ENCODE peak calls at places on chromosomes 4 and X, in ten cellular contexts. S is heart left ventricle, H is A549, Z is body of pancreas, A is K562, P is HepG2, O is HCT116, Y is IMR-90, N is GM12878, G is upper lobe of left lung. D is an unnamed sample.
A peak's percentile ranks its signal among the peaks of the same experiment; 100 is the strongest.

GRCh38 chrX:136725446-136726104 is 55.2 kb downstream of the ARHGEF6 start:
- ATAC-seq in S (peak; percentile 91), H (no peak), Z (no peak), A (no peak), P (no peak), O (peak; percentile 44), Y (peak; percentile 95), N (no peak), G (peak; percentile 78), D (peak; percentile 71)

GRCh38 chr4:17636341-17636695 is 21.9 kb downstream of the MED28 start:
- ATAC-seq in S (peak; percentile 35), H (peak; percentile 47), Z (no peak), A (peak; percentile 43), P (peak; percentile 33), O (peak; percentile 41), Y (peak; percentile 27), N (peak; percentile 26), G (peak; percentile 3), D (no peak)

GRCh38 chr4:16450724-16451123 is 224.5 kb upstream of the TAPT1 start:
- ATAC-seq in S (no peak), H (no peak), Z (no peak), A (no peak), P (no peak), O (no peak), Y (no peak), N (no peak), G (no peak), D (no peak)

GRCh38 chr4:151267822-151268535 is 9.0 kb upstream of the PRSS48 start:
- ATAC-seq in S (no peak), H (no peak), Z (no peak), A (no peak), P (peak; percentile 84), O (no peak), Y (no peak), N (no peak), G (no peak), D (no peak)

GRCh38 chr4:3721627-3722026 is 44.6 kb upstream of the ADRA2C start:
- ATAC-seq in S (no peak), H (no peak), Z (no peak), A (no peak), P (no peak), O (no peak), Y (no peak), N (no peak), G (no peak), D (no peak)

GRCh38 chr4:102438396-102438795 is 62.8 kb upstream of the NFKB1 start:
- ATAC-seq in S (no peak), H (peak; percentile 47), Z (no peak), A (peak; percentile 81), P (no peak), O (no peak), Y (no peak), N (no peak), G (peak; percentile 69), D (no peak)

GRCh38 chrX:23953908-23954269 is 46.1 kb downstream of the CXorf58 start:
- ATAC-seq in S (no peak), H (no peak), Z (no peak), A (peak; percentile 64), P (no peak), O (no peak), Y (no peak), N (peak; percentile 69), G (no peak), D (no peak)

GRCh38 chrX:38336538-38337240 is 9.4 kb upstream of the RPGR start:
- ATAC-seq in S (no peak), H (no peak), Z (no peak), A (no peak), P (no peak), O (no peak), Y (no peak), N (no peak), G (no peak), D (no peak)

GRCh38 chr4:155639674-155640529 is 26.7 kb upstream of the GUCY1A1 start:
- ATAC-seq in S (no peak), H (no peak), Z (no peak), A (no peak), P (no peak), O (no peak), Y (no peak), N (peak; percentile 85), G (peak; percentile 56), D (no peak)

GRCh38 chr4:77021614-77022089 is 54.1 kb downstream of the CCNI start:
- ATAC-seq in S (peak; percentile 81), H (no peak), Z (peak; percentile 60), A (no peak), P (no peak), O (no peak), Y (peak; percentile 80), N (no peak), G (peak; percentile 73), D (peak; percentile 76)

GRCh38 chrX:96564595-96564994 is 120.0 kb upstream of the DIAPH2 start:
- ATAC-seq in S (no peak), H (no peak), Z (peak; percentile 30), A (no peak), P (no peak), O (no peak), Y (no peak), N (no peak), G (no peak), D (peak; percentile 46)

GRCh38 chr4:3304831-3305609 is 12.2 kb downstream of the RGS12 start:
- ATAC-seq in S (peak; percentile 65), H (no peak), Z (no peak), A (no peak), P (no peak), O (no peak), Y (peak; percentile 72), N (no peak), G (peak; percentile 52), D (peak; percentile 65)

GRCh38 chrX:29254515-29254914 is 667.3 kb downstream of the IL1RAPL1 start:
- ATAC-seq in S (no peak), H (no peak), Z (no peak), A (no peak), P (no peak), O (no peak), Y (no peak), N (no peak), G (no peak), D (no peak)

GRCh38 chr4:78766026-78766425 is 10.1 kb upstream of the BMP2K start:
- ATAC-seq in S (no peak), H (no peak), Z (no peak), A (no peak), P (no peak), O (no peak), Y (peak; percentile 66), N (no peak), G (no peak), D (no peak)

GRCh38 chr4:78766650-78767049 is 9.5 kb upstream of the BMP2K start:
- ATAC-seq in S (no peak), H (no peak), Z (no peak), A (no peak), P (no peak), O (no peak), Y (no peak), N (peak; percentile 92), G (no peak), D (no peak)

GRCh38 chr4:78768447-78769177 is 7.5 kb upstream of the BMP2K start:
- ATAC-seq in S (peak; percentile 22), H (no peak), Z (no peak), A (peak; percentile 17), P (peak; percentile 73), O (no peak), Y (peak; percentile 64), N (no peak), G (no peak), D (no peak)

GRCh38 chr4:78765607-78766006 is 10.5 kb upstream of the BMP2K start:
- ATAC-seq in S (no peak), H (no peak), Z (no peak), A (no peak), P (no peak), O (no peak), Y (no peak), N (no peak), G (no peak), D (no peak)

GRCh38 chr4:78767350-78767749 is 8.8 kb upstream of the BMP2K start:
- ATAC-seq in S (no peak), H (no peak), Z (no peak), A (peak; percentile 4), P (no peak), O (no peak), Y (no peak), N (peak; percentile 81), G (no peak), D (no peak)
- TF ChIP-seq CTCF in S (no peak), H (no peak), Z (no peak), A (no peak), P (no peak), O (no peak), Y (no peak), N (no peak), G (no peak), D (no peak)

GRCh38 chrX:112536544-112536943 is 143.2 kb downstream of the LHFPL1 start:
- ATAC-seq in S (no peak), H (no peak), Z (no peak), A (no peak), P (no peak), O (no peak), Y (no peak), N (no peak), G (no peak), D (no peak)
- H3K27ac ChIP-seq in S (no peak overlapping the region), H (no peak overlapping the region), Z (no peak overlapping the region), A (no peak overlapping the region), P (no peak overlapping the region), O (no peak overlapping the region), Y (no peak overlapping the region), N (no peak overlapping the region), G (no peak overlapping the region), D (no peak overlapping the region)

DNA sequence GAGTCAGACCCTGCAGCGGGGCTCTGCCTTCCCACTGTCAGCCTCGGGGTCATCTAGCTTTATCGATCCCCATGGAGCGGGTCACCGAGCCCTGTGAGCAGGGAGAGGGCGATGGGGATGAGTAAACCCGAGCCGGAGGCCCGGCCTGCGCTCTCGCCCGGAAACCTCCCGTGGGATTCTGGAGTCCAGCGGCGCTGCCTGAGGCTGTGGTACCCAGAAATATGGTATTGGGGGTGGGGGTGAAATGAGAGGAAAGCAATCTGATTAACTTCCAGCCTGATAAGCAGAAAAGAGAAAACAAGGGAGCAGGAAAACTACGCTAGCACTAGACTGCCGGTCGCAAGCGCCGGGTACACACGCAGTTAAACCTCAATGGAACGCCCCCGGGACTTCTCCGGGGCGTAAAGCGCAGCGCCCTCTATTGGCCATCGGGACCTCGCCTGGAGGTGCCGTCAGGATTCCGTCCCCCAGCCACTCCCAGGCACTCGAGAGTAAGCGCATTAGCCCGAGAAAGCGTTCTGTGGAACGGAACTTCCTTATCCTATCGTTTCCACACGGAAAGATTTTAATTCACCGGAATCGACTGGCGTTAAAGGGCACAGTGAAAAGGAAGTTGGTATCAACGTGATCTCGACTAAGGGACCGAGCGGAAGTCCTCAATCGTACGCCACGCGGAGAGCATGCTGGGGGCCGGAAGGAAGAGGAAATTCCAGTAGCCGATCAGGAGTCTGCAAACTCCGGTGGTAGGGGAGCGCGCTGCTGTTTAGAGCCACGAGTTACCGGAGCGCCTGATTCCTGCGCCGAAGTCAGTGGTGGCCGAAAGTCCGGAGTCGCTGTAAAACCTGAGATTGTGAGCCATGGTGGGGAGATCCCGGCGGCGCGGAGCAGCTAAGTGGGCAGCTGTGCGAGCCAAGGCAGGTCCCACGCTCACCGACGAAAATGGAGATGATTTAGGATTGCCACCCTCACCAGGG is at the start of gene UTP3:
- ATAC-seq in S (peak; percentile 99), H (peak; percentile 97), Z (peak; percentile 97), A (peak; percentile 96), P (peak; percentile 95), O (peak; percentile 95), Y (peak; percentile 97), N (peak; percentile 93), G (peak; percentile 98), D (peak; percentile 97)
- TF ChIP-seq POLR2A in S (no peak), H (peak; percentile 63), Z (peak; percentile 89), A (peak; percentile 95), P (peak; percentile 83), O (peak; percentile 80), Y (peak; percentile 84), N (peak; percentile 89), G (no peak), D (peak; percentile 37)

GRCh38 chr4:53346920-53347852 is 18.7 kb downstream of the SCFD2 start:
- ATAC-seq in S (peak; percentile 65), H (no peak), Z (no peak), A (no peak), P (no peak), O (no peak), Y (peak; percentile 88), N (no peak), G (no peak), D (no peak)
- TF ChIP-seq CTCF in S (no peak), H (no peak), Z (no peak), A (no peak), P (no peak), O (no peak), Y (no peak), N (no peak), G (no peak), D (no peak)